ENCODE peak calls at places on chromosomes 16 and 17, in six cellular contexts. One of them, this sample, is unnamed.

GRCh38 chr16:75262104-75262799 is 10.8 kb upstream of the BCAR1 start:
- DNase-seq in CD8-positive, alpha-beta memory T cell: no peak
- DNase-seq in activated T-helper 1 cell treated with Interleukin-2 at 50 U/mL for 16 hours: no peak
- DNase-seq in NCI-H1436: no peak
- DNase-seq in activated naive CD4-positive, alpha-beta T cell treated with anti-CD3 and anti-CD28 coated beads, Interleukin-2, amount 50 U/mL, for 16 hours: no peak
- DNase-seq in HS-5: no peak
- DNase-seq in this sample: no peak

GRCh38 chr17:43226393-43226792 is 2.0 kb downstream of the CCDC200 start:
- DNase-seq in activated naive CD4-positive, alpha-beta T cell treated with anti-CD3 and anti-CD28 coated beads, Interleukin-2, amount 50 U/mL, for 16 hours: no peak
- DNase-seq in CD8-positive, alpha-beta memory T cell: no peak
- DNase-seq in HS-5: no peak
- DNase-seq in NCI-H1436: no peak
- DNase-seq in activated T-helper 1 cell treated with Interleukin-2 at 50 U/mL for 16 hours: no peak
- DNase-seq in this sample: no peak

GRCh38 chr16:14364386-14365199 is 265.5 kb downstream of the PARN start:
- DNase-seq in NCI-H1436: no peak
- DNase-seq in CD8-positive, alpha-beta memory T cell: no peak
- DNase-seq in activated T-helper 1 cell treated with Interleukin-2 at 50 U/mL for 16 hours: no peak
- DNase-seq in activated naive CD4-positive, alpha-beta T cell treated with anti-CD3 and anti-CD28 coated beads, Interleukin-2, amount 50 U/mL, for 16 hours: no peak
- DNase-seq in HS-5: peak; percentile 93
- DNase-seq in this sample: peak; percentile 34

GRCh38 chr17:72516772-72517399 is 396.1 kb downstream of the SOX9 start:
- DNase-seq in activated naive CD4-positive, alpha-beta T cell treated with anti-CD3 and anti-CD28 coated beads, Interleukin-2, amount 50 U/mL, for 16 hours: no peak
- DNase-seq in HS-5: no peak
- DNase-seq in CD8-positive, alpha-beta memory T cell: no peak
- DNase-seq in NCI-H1436: no peak
- DNase-seq in activated T-helper 1 cell treated with Interleukin-2 at 50 U/mL for 16 hours: no peak
- DNase-seq in this sample: no peak

GRCh38 chr16:75026892-75027391 is 28.1 kb downstream of the ZNRF1 start:
- DNase-seq in NCI-H1436: no peak
- DNase-seq in CD8-positive, alpha-beta memory T cell: no peak
- DNase-seq in HS-5: no peak
- DNase-seq in activated naive CD4-positive, alpha-beta T cell treated with anti-CD3 and anti-CD28 coated beads, Interleukin-2, amount 50 U/mL, for 16 hours: no peak
- DNase-seq in activated T-helper 1 cell treated with Interleukin-2 at 50 U/mL for 16 hours: no peak
- DNase-seq in this sample: no peak

GRCh38 chr17:28225872-28226271 is 93.1 kb upstream of the TMEM97 start:
- DNase-seq in CD8-positive, alpha-beta memory T cell: no peak
- DNase-seq in activated T-helper 1 cell treated with Interleukin-2 at 50 U/mL for 16 hours: no peak
- DNase-seq in activated naive CD4-positive, alpha-beta T cell treated with anti-CD3 and anti-CD28 coated beads, Interleukin-2, amount 50 U/mL, for 16 hours: no peak
- DNase-seq in NCI-H1436: no peak
- DNase-seq in HS-5: no peak
- DNase-seq in this sample: no peak

GRCh38 chr17:75404223-75404738 is 1.2 kb downstream of the GRB2 start:
- DNase-seq in NCI-H1436: peak; percentile 63
- DNase-seq in activated T-helper 1 cell treated with Interleukin-2 at 50 U/mL for 16 hours: peak; percentile 20
- DNase-seq in CD8-positive, alpha-beta memory T cell: peak; percentile 58
- DNase-seq in activated naive CD4-positive, alpha-beta T cell treated with anti-CD3 and anti-CD28 coated beads, Interleukin-2, amount 50 U/mL, for 16 hours: peak; percentile 52
- DNase-seq in HS-5: no peak
- DNase-seq in this sample: peak; percentile 74

GRCh38 chr17:77409282-77410161 is 268.8 kb downstream of the SEC14L1 start:
- DNase-seq in activated T-helper 1 cell treated with Interleukin-2 at 50 U/mL for 16 hours: no peak
- DNase-seq in NCI-H1436: no peak
- DNase-seq in HS-5: no peak
- DNase-seq in CD8-positive, alpha-beta memory T cell: peak; percentile 67
- DNase-seq in activated naive CD4-positive, alpha-beta T cell treated with anti-CD3 and anti-CD28 coated beads, Interleukin-2, amount 50 U/mL, for 16 hours: no peak
- DNase-seq in this sample: no peak

GRCh38 chr16:2784536-2785100 is 2.7 kb downstream of the PRSS33 start:
- DNase-seq in NCI-H1436: no peak
- DNase-seq in CD8-positive, alpha-beta memory T cell: no peak
- DNase-seq in activated T-helper 1 cell treated with Interleukin-2 at 50 U/mL for 16 hours: no peak
- DNase-seq in HS-5: no peak
- DNase-seq in activated naive CD4-positive, alpha-beta T cell treated with anti-CD3 and anti-CD28 coated beads, Interleukin-2, amount 50 U/mL, for 16 hours: no peak
- DNase-seq in this sample: no peak

GRCh38 chr17:79619196-79619595 is 8.3 kb upstream of the RBFOX3 start:
- DNase-seq in HS-5: no peak
- DNase-seq in activated naive CD4-positive, alpha-beta T cell treated with anti-CD3 and anti-CD28 coated beads, Interleukin-2, amount 50 U/mL, for 16 hours: peak; percentile 1
- DNase-seq in activated T-helper 1 cell treated with Interleukin-2 at 50 U/mL for 16 hours: no peak
- DNase-seq in CD8-positive, alpha-beta memory T cell: no peak
- DNase-seq in NCI-H1436: no peak
- DNase-seq in this sample: no peak

GRCh38 chr17:1158879-1159278 is 20.9 kb downstream of the ABR start:
- DNase-seq in activated naive CD4-positive, alpha-beta T cell treated with anti-CD3 and anti-CD28 coated beads, Interleukin-2, amount 50 U/mL, for 16 hours: no peak
- DNase-seq in NCI-H1436: no peak
- DNase-seq in HS-5: no peak
- DNase-seq in CD8-positive, alpha-beta memory T cell: no peak
- DNase-seq in activated T-helper 1 cell treated with Interleukin-2 at 50 U/mL for 16 hours: no peak
- DNase-seq in this sample: no peak

GRCh38 chr17:73551756-73552155 is 92.5 kb downstream of the SDK2 start:
- DNase-seq in activated T-helper 1 cell treated with Interleukin-2 at 50 U/mL for 16 hours: no peak
- DNase-seq in CD8-positive, alpha-beta memory T cell: peak; percentile 18
- DNase-seq in HS-5: no peak
- DNase-seq in NCI-H1436: peak; percentile 23
- DNase-seq in activated naive CD4-positive, alpha-beta T cell treated with anti-CD3 and anti-CD28 coated beads, Interleukin-2, amount 50 U/mL, for 16 hours: peak; percentile 26
- DNase-seq in this sample: no peak

GRCh38 chr16:51401673-51402072 is 250.6 kb upstream of the SALL1 start:
- DNase-seq in activated T-helper 1 cell treated with Interleukin-2 at 50 U/mL for 16 hours: no peak
- DNase-seq in HS-5: no peak
- DNase-seq in activated naive CD4-positive, alpha-beta T cell treated with anti-CD3 and anti-CD28 coated beads, Interleukin-2, amount 50 U/mL, for 16 hours: no peak
- DNase-seq in CD8-positive, alpha-beta memory T cell: no peak
- DNase-seq in NCI-H1436: no peak
- DNase-seq in this sample: no peak

GRCh38 chr16:82605863-82606620 is 20.7 kb upstream of the CDH13 start:
- DNase-seq in activated T-helper 1 cell treated with Interleukin-2 at 50 U/mL for 16 hours: no peak
- DNase-seq in NCI-H1436: no peak
- DNase-seq in HS-5: no peak
- DNase-seq in activated naive CD4-positive, alpha-beta T cell treated with anti-CD3 and anti-CD28 coated beads, Interleukin-2, amount 50 U/mL, for 16 hours: no peak
- DNase-seq in CD8-positive, alpha-beta memory T cell: no peak
- DNase-seq in this sample: no peak

This sample was measured in NCI-H460.